ENCODE peak calls at places on chromosome 6, in eight cellular contexts. One of them, this sample, is unnamed.
A peak's percentile ranks its signal among the peaks of the same experiment; 100 is the strongest.

GRCh38 chr6:147467891-147468290 is 40.6 kb upstream of the SAMD5 start:
- DNase-seq in transverse colon: no peak
- DNase-seq in heart right ventricle: no peak
- DNase-seq in activated CD8-positive, alpha-beta T cell treated with anti-CD3 and anti-CD28 coated beads for 36 hours: no peak
- DNase-seq in cardiac fibroblast: no peak
- DNase-seq in mammary epithelial cell: no peak
- DNase-seq in nephron progenitor cell: no peak
- DNase-seq in OCI-LY7: no peak
- DNase-seq in this sample: no peak

GRCh38 chr6:36851632-36852031 is 12.4 kb upstream of the CPNE5 start:
- DNase-seq in heart right ventricle: no peak
- DNase-seq in transverse colon: no peak
- DNase-seq in nephron progenitor cell: no peak
- DNase-seq in activated CD8-positive, alpha-beta T cell treated with anti-CD3 and anti-CD28 coated beads for 36 hours: no peak
- DNase-seq in mammary epithelial cell: no peak
- DNase-seq in OCI-LY7: no peak
- DNase-seq in cardiac fibroblast: peak; percentile 65
- DNase-seq in this sample: no peak

GRCh38 chr6:38943964-38944363 is 104.6 kb upstream of the GLP1R start:
- DNase-seq in transverse colon: no peak
- DNase-seq in heart right ventricle: no peak
- DNase-seq in OCI-LY7: peak; percentile 4
- DNase-seq in cardiac fibroblast: no peak
- DNase-seq in nephron progenitor cell: no peak
- DNase-seq in mammary epithelial cell: no peak
- DNase-seq in activated CD8-positive, alpha-beta T cell treated with anti-CD3 and anti-CD28 coated beads for 36 hours: no peak
- DNase-seq in this sample: no peak

GRCh38 chr6:100138346-100139022 is 144.5 kb upstream of the MCHR2 start:
- DNase-seq in heart right ventricle: no peak
- DNase-seq in activated CD8-positive, alpha-beta T cell treated with anti-CD3 and anti-CD28 coated beads for 36 hours: no peak
- DNase-seq in nephron progenitor cell: no peak
- DNase-seq in transverse colon: no peak
- DNase-seq in mammary epithelial cell: no peak
- DNase-seq in OCI-LY7: no peak
- DNase-seq in cardiac fibroblast: no peak
- DNase-seq in this sample: no peak

GRCh38 chr6:74117113-74117512 is 421.1 kb downstream of the CD109 start:
- DNase-seq in mammary epithelial cell: no peak
- DNase-seq in nephron progenitor cell: no peak
- DNase-seq in transverse colon: no peak
- DNase-seq in OCI-LY7: no peak
- DNase-seq in heart right ventricle: no peak
- DNase-seq in cardiac fibroblast: no peak
- DNase-seq in activated CD8-positive, alpha-beta T cell treated with anti-CD3 and anti-CD28 coated beads for 36 hours: no peak
- DNase-seq in this sample: no peak

GRCh38 chr6:155436981-155437749 is 18.5 kb downstream of the NOX3 start:
- DNase-seq in cardiac fibroblast: peak; percentile 51
- DNase-seq in heart right ventricle: peak; percentile 41
- DNase-seq in activated CD8-positive, alpha-beta T cell treated with anti-CD3 and anti-CD28 coated beads for 36 hours: no peak
- DNase-seq in OCI-LY7: no peak
- DNase-seq in mammary epithelial cell: no peak
- DNase-seq in nephron progenitor cell: no peak
- DNase-seq in transverse colon: no peak
- DNase-seq in this sample: no peak

GRCh38 chr6:3749390-3749978 is 2.0 kb downstream of the PXDC1 start:
- DNase-seq in transverse colon: peak; percentile 76
- DNase-seq in OCI-LY7: no peak
- DNase-seq in mammary epithelial cell: peak; percentile 46
- DNase-seq in heart right ventricle: no peak
- DNase-seq in cardiac fibroblast: no peak
- DNase-seq in nephron progenitor cell: no peak
- DNase-seq in activated CD8-positive, alpha-beta T cell treated with anti-CD3 and anti-CD28 coated beads for 36 hours: no peak
- DNase-seq in this sample: no peak

GRCh38 chr6:22366214-22366613 is 69.4 kb upstream of the PRL start:
- DNase-seq in OCI-LY7: no peak
- DNase-seq in nephron progenitor cell: no peak
- DNase-seq in activated CD8-positive, alpha-beta T cell treated with anti-CD3 and anti-CD28 coated beads for 36 hours: no peak
- DNase-seq in transverse colon: no peak
- DNase-seq in cardiac fibroblast: no peak
- DNase-seq in heart right ventricle: no peak
- DNase-seq in mammary epithelial cell: peak; percentile 44
- DNase-seq in this sample: no peak

GRCh38 chr6:72621243-72622093 is at the start of gene KCNQ5:
- DNase-seq in OCI-LY7: peak; percentile 73
- DNase-seq in nephron progenitor cell: peak; percentile 35
- DNase-seq in heart right ventricle: no peak
- DNase-seq in activated CD8-positive, alpha-beta T cell treated with anti-CD3 and anti-CD28 coated beads for 36 hours: peak; percentile 39
- DNase-seq in cardiac fibroblast: peak; percentile 15
- DNase-seq in mammary epithelial cell: peak; percentile 20
- DNase-seq in transverse colon: peak; percentile 8
- DNase-seq in this sample: peak; percentile 73

GRCh38 chr6:47292944-47293343 is 16.8 kb downstream of the TNFRSF21 start:
- DNase-seq in activated CD8-positive, alpha-beta T cell treated with anti-CD3 and anti-CD28 coated beads for 36 hours: no peak
- DNase-seq in transverse colon: no peak
- DNase-seq in nephron progenitor cell: no peak
- DNase-seq in cardiac fibroblast: peak; percentile 9
- DNase-seq in OCI-LY7: no peak
- DNase-seq in mammary epithelial cell: peak; percentile 60
- DNase-seq in heart right ventricle: no peak
- DNase-seq in this sample: no peak

GRCh38 chr6:163751032-163751525 is 336.6 kb downstream of the QKI start:
- DNase-seq in cardiac fibroblast: no peak
- DNase-seq in transverse colon: no peak
- DNase-seq in heart right ventricle: no peak
- DNase-seq in nephron progenitor cell: no peak
- DNase-seq in mammary epithelial cell: peak; percentile 12
- DNase-seq in activated CD8-positive, alpha-beta T cell treated with anti-CD3 and anti-CD28 coated beads for 36 hours: peak; percentile 57
- DNase-seq in OCI-LY7: no peak
- DNase-seq in this sample: peak; percentile 43

GRCh38 chr6:11824986-11825385 is 46.4 kb upstream of the ADTRP start:
- DNase-seq in transverse colon: no peak
- DNase-seq in cardiac fibroblast: no peak
- DNase-seq in nephron progenitor cell: no peak
- DNase-seq in mammary epithelial cell: peak; percentile 41
- DNase-seq in heart right ventricle: no peak
- DNase-seq in OCI-LY7: no peak
- DNase-seq in activated CD8-positive, alpha-beta T cell treated with anti-CD3 and anti-CD28 coated beads for 36 hours: peak; percentile 35
- DNase-seq in this sample: peak; percentile 60

GRCh38 chr6:137811912-137812553 is 55.0 kb upstream of the TNFAIP3 start:
- DNase-seq in activated CD8-positive, alpha-beta T cell treated with anti-CD3 and anti-CD28 coated beads for 36 hours: no peak
- DNase-seq in heart right ventricle: no peak
- DNase-seq in nephron progenitor cell: no peak
- DNase-seq in OCI-LY7: no peak
- DNase-seq in cardiac fibroblast: no peak
- DNase-seq in transverse colon: no peak
- DNase-seq in mammary epithelial cell: no peak
- DNase-seq in this sample: no peak

GRCh38 chr6:154471609-154472362 is 38.7 kb downstream of the CNKSR3 start:
- DNase-seq in cardiac fibroblast: no peak
- DNase-seq in nephron progenitor cell: no peak
- DNase-seq in heart right ventricle: no peak
- DNase-seq in OCI-LY7: no peak
- DNase-seq in transverse colon: no peak
- DNase-seq in mammary epithelial cell: peak; percentile 35
- DNase-seq in activated CD8-positive, alpha-beta T cell treated with anti-CD3 and anti-CD28 coated beads for 36 hours: no peak
- DNase-seq in this sample: no peak

GRCh38 chr6:146149770-146150169 is 120.9 kb downstream of the GRM1 start:
- DNase-seq in cardiac fibroblast: no peak
- DNase-seq in activated CD8-positive, alpha-beta T cell treated with anti-CD3 and anti-CD28 coated beads for 36 hours: no peak
- DNase-seq in mammary epithelial cell: peak; percentile 8
- DNase-seq in transverse colon: no peak
- DNase-seq in OCI-LY7: no peak
- DNase-seq in heart right ventricle: no peak
- DNase-seq in nephron progenitor cell: no peak
- DNase-seq in this sample: no peak

GRCh38 chr6:31321820-31322219 is 35.2 kb downstream of the HLA-B start:
- DNase-seq in cardiac fibroblast: no peak
- DNase-seq in OCI-LY7: no peak
- DNase-seq in mammary epithelial cell: no peak
- DNase-seq in nephron progenitor cell: no peak
- DNase-seq in activated CD8-positive, alpha-beta T cell treated with anti-CD3 and anti-CD28 coated beads for 36 hours: no peak
- DNase-seq in heart right ventricle: no peak
- DNase-seq in transverse colon: no peak
- DNase-seq in this sample: no peak

DNA sequence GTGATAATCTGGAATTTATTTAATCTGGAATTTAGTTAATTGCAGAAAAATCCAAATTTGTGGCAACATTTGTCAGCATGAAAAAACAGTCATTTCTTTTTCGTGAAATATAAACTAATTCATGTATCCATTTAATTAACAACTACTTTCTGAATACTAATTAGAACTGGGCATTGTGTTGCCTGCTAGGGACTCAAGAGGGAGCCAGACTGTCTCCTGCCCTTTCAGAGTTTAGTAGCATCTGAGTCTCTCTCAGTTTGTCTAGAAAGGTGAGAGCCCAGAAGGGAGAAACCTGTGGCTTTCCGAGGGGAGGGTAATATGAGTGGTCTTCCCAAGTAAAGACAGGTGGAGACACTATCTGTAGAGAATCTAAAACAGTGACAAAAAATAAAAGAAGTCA is 210.9 kb upstream of the HDDC2 start:
- DNase-seq in activated CD8-positive, alpha-beta T cell treated with anti-CD3 and anti-CD28 coated beads for 36 hours: peak; percentile 12
- DNase-seq in heart right ventricle: no peak
- DNase-seq in cardiac fibroblast: no peak
- DNase-seq in OCI-LY7: peak; percentile 23
- DNase-seq in nephron progenitor cell: no peak
- DNase-seq in transverse colon: no peak
- DNase-seq in mammary epithelial cell: peak; percentile 2
- DNase-seq in this sample: no peak
- TF ChIP-seq CTCF in activated CD8-positive, alpha-beta T cell treated with anti-CD3 and anti-CD28 coated beads for 36 hours: peak; percentile 19
- TF ChIP-seq CTCF in heart right ventricle: no peak
- TF ChIP-seq CTCF in cardiac fibroblast: peak; percentile 44
- TF ChIP-seq CTCF in OCI-LY7: peak; percentile 68
- TF ChIP-seq CTCF in nephron progenitor cell: no peak
- TF ChIP-seq CTCF in transverse colon: no peak
- TF ChIP-seq CTCF in mammary epithelial cell: peak; percentile 72
- TF ChIP-seq CTCF in this sample: peak; percentile 54

DNA sequence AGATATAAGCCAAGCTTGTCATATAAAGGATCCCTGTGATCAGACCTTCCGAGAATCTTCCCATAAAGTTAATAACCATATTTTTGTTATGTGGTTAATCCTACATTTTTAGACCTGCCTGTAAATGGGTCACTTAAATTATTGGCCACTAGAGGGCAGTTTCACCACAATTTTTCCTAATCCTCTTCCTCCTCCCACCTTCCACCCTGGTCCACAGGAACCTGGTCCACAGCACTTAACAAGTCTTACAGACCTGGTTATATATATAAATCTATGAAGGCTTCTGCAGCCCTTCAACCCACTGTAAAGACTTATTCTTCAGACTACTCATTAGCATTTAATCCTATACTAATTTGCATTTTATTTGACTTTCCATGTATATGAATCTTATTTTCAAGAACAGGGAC is 28.3 kb downstream of the MRS2 start:
- DNase-seq in OCI-LY7: peak; percentile 58
- DNase-seq in mammary epithelial cell: peak; percentile 20
- DNase-seq in cardiac fibroblast: peak; percentile 66
- DNase-seq in activated CD8-positive, alpha-beta T cell treated with anti-CD3 and anti-CD28 coated beads for 36 hours: peak; percentile 36
- DNase-seq in transverse colon: no peak
- DNase-seq in heart right ventricle: peak; percentile 9
- DNase-seq in nephron progenitor cell: no peak
- DNase-seq in this sample: peak; percentile 56
- TF ChIP-seq CTCF in OCI-LY7: peak; percentile 95
- TF ChIP-seq CTCF in mammary epithelial cell: peak; percentile 66
- TF ChIP-seq CTCF in cardiac fibroblast: peak; percentile 56
- TF ChIP-seq CTCF in activated CD8-positive, alpha-beta T cell treated with anti-CD3 and anti-CD28 coated beads for 36 hours: peak; percentile 81
- TF ChIP-seq CTCF in transverse colon: peak; percentile 67
- TF ChIP-seq CTCF in heart right ventricle: peak; percentile 80
- TF ChIP-seq CTCF in nephron progenitor cell: peak; percentile 59
- TF ChIP-seq CTCF in this sample: peak; percentile 57

GRCh38 chr6:28743271-28743789 is 180.5 kb downstream of the TRIM27 start:
- DNase-seq in OCI-LY7: no peak
- DNase-seq in mammary epithelial cell: no peak
- DNase-seq in heart right ventricle: no peak
- DNase-seq in nephron progenitor cell: no peak
- DNase-seq in cardiac fibroblast: no peak
- DNase-seq in transverse colon: no peak
- DNase-seq in activated CD8-positive, alpha-beta T cell treated with anti-CD3 and anti-CD28 coated beads for 36 hours: no peak
- DNase-seq in this sample: no peak
- TF ChIP-seq CTCF in OCI-LY7: no peak
- TF ChIP-seq CTCF in mammary epithelial cell: no peak
- TF ChIP-seq CTCF in heart right ventricle: no peak
- TF ChIP-seq CTCF in nephron progenitor cell: no peak
- TF ChIP-seq CTCF in cardiac fibroblast: no peak
- TF ChIP-seq CTCF in transverse colon: no peak
- TF ChIP-seq CTCF in activated CD8-positive, alpha-beta T cell treated with anti-CD3 and anti-CD28 coated beads for 36 hours: no peak
- TF ChIP-seq CTCF in this sample: no peak

GRCh38 chr6:30042476-30042875 is 18.6 kb upstream of the POLR1H start:
- DNase-seq in cardiac fibroblast: no peak
- DNase-seq in transverse colon: no peak
- DNase-seq in nephron progenitor cell: no peak
- DNase-seq in mammary epithelial cell: no peak
- DNase-seq in OCI-LY7: no peak
- DNase-seq in heart right ventricle: no peak
- DNase-seq in activated CD8-positive, alpha-beta T cell treated with anti-CD3 and anti-CD28 coated beads for 36 hours: no peak
- DNase-seq in this sample: peak; percentile 36

GRCh38 chr6:30042914-30043313 is 18.2 kb upstream of the POLR1H start:
- DNase-seq in OCI-LY7: no peak
- DNase-seq in transverse colon: no peak
- DNase-seq in mammary epithelial cell: no peak
- DNase-seq in heart right ventricle: no peak
- DNase-seq in nephron progenitor cell: no peak
- DNase-seq in cardiac fibroblast: no peak
- DNase-seq in activated CD8-positive, alpha-beta T cell treated with anti-CD3 and anti-CD28 coated beads for 36 hours: no peak
- DNase-seq in this sample: peak; percentile 37

GRCh38 chr6:30041221-30041620 is 19.8 kb upstream of the POLR1H start:
- DNase-seq in nephron progenitor cell: no peak
- DNase-seq in OCI-LY7: no peak
- DNase-seq in cardiac fibroblast: no peak
- DNase-seq in activated CD8-positive, alpha-beta T cell treated with anti-CD3 and anti-CD28 coated beads for 36 hours: no peak
- DNase-seq in mammary epithelial cell: no peak
- DNase-seq in transverse colon: no peak
- DNase-seq in heart right ventricle: no peak
- DNase-seq in this sample: no peak

GRCh38 chr6:30041821-30042220 is 19.2 kb upstream of the POLR1H start:
- DNase-seq in OCI-LY7: no peak
- DNase-seq in mammary epithelial cell: no peak
- DNase-seq in transverse colon: no peak
- DNase-seq in activated CD8-positive, alpha-beta T cell treated with anti-CD3 and anti-CD28 coated beads for 36 hours: no peak
- DNase-seq in heart right ventricle: no peak
- DNase-seq in cardiac fibroblast: no peak
- DNase-seq in nephron progenitor cell: no peak
- DNase-seq in this sample: no peak

DNA sequence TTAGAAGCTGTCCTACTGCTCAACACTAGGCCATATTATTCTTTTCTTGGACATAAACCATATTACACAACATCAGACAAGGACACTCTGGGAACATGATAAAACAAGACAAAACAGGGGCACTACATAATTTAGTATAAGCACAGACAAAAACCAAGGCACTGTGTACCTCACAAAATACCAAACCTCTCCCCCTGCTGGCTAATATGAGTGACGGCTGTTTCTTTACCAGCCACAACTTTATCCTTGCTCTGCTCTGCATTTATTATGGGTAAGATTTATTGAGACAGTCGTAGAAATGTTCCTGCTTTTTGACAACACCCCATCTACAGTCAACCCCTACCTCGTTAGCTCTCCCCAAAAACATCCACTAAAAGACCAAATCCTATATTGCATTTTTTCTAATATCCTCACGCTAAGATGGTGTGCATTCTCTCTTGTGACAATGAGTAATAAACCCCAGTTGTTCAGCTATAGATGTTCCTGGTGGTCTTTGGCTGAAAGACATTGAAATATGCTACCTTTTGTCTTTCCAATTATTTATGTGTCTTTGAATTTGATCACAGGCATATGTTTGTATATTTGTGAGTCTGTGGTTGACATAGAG is 23.8 kb upstream of the POLR1H start:
- DNase-seq in transverse colon: no peak
- DNase-seq in cardiac fibroblast: peak; percentile 56
- DNase-seq in activated CD8-positive, alpha-beta T cell treated with anti-CD3 and anti-CD28 coated beads for 36 hours: no peak
- DNase-seq in nephron progenitor cell: no peak
- DNase-seq in OCI-LY7: peak; percentile 35
- DNase-seq in heart right ventricle: no peak
- DNase-seq in mammary epithelial cell: peak; percentile 32
- DNase-seq in this sample: peak; percentile 39
- TF ChIP-seq CTCF in transverse colon: no peak
- TF ChIP-seq CTCF in cardiac fibroblast: peak; percentile 63
- TF ChIP-seq CTCF in activated CD8-positive, alpha-beta T cell treated with anti-CD3 and anti-CD28 coated beads for 36 hours: peak; percentile 47
- TF ChIP-seq CTCF in nephron progenitor cell: peak; percentile 40
- TF ChIP-seq CTCF in OCI-LY7: peak; percentile 79
- TF ChIP-seq CTCF in heart right ventricle: peak; percentile 41
- TF ChIP-seq CTCF in mammary epithelial cell: peak; percentile 67
- TF ChIP-seq CTCF in this sample: peak; percentile 35

This sample was measured in GM13976.